ENCODE peak calls at places on chromosome 7, in ten cellular contexts. R is SK-N-SH, U is K562, J is Panc1, Y is HL-60, D is endothelial cell of umbilical vein, M is suprapubic skin, G is GM23338, N is upper lobe of left lung, P is HCT116. S is an unnamed sample.

GRCh38 chr7:32905175-32905662 is 13.7 kb upstream of the KBTBD2 start:
- DNase-seq in D (peak; percentile 86), U (peak; percentile 98), N (peak; percentile 66), R (peak; percentile 83), Y (no peak), G (peak; percentile 98), J (no peak), P (peak; percentile 42), M (no peak), S (no peak)

GRCh38 chr7:158663428-158663741 is 41.2 kb downstream of the NCAPG2 start:
- DNase-seq in P (no peak), J (no peak), G (no peak), D (no peak), U (no peak), M (no peak), N (no peak), Y (no peak), R (peak; percentile 57), S (no peak)

GRCh38 chr7:16579216-16579615 is 52.6 kb downstream of the LRRC72 start:
- DNase-seq in J (no peak), M (no peak), D (no peak), G (no peak), Y (no peak), N (no peak), U (no peak), P (no peak), R (no peak), S (no peak)

GRCh38 chr7:74464931-74465906 is 11.5 kb downstream of the GTF2IRD1 start:
- DNase-seq in D (no peak), J (no peak), N (peak; percentile 58), P (no peak), U (no peak), Y (no peak), R (no peak), G (no peak), M (no peak), S (peak; percentile 81)

GRCh38 chr7:139915301-139915863 is 86.3 kb downstream of the TBXAS1 start:
- DNase-seq in D (no peak), G (no peak), U (no peak), M (no peak), N (no peak), Y (no peak), P (no peak), R (no peak), J (peak; percentile 42), S (no peak)

GRCh38 chr7:17680026-17680425 is 260.3 kb downstream of the SNX13 start:
- DNase-seq in N (peak; percentile 70), U (no peak), D (peak; percentile 1), J (no peak), Y (peak; percentile 24), R (no peak), M (peak; percentile 81), P (no peak), G (peak; percentile 20), S (no peak)

GRCh38 chr7:767941-768729 is 41.1 kb upstream of the PRKAR1B start:
- DNase-seq in M (no peak), P (no peak), Y (no peak), R (peak; percentile 98), U (no peak), D (no peak), G (no peak), J (no peak), N (no peak), S (no peak)

GRCh38 chr7:71824356-71824755 is 587.8 kb downstream of the CALN1 start:
- DNase-seq in M (no peak), U (no peak), P (no peak), G (peak; percentile 13), Y (no peak), D (no peak), N (no peak), J (no peak), R (no peak), S (no peak)

GRCh38 chr7:75989084-75989725 is 5.2 kb downstream of the TMEM120A start:
- DNase-seq in P (no peak), Y (no peak), U (no peak), N (peak; percentile 71), D (peak; percentile 14), G (peak; percentile 27), J (no peak), R (peak; percentile 75), M (no peak), S (no peak)
- H3K27ac ChIP-seq in P (no peak overlapping the region), Y (no peak overlapping the region), U (no peak overlapping the region), N (peak overlapping the region; percentile 67), D (no peak overlapping the region), G (no peak overlapping the region), J (peak overlapping the region; percentile 73), R (no peak overlapping the region), M (no peak overlapping the region), S (no peak overlapping the region)

GRCh38 chr7:75844158-75844557 is 30.6 kb upstream of the CCL24 start:
- DNase-seq in U (no peak), P (no peak), Y (no peak), M (no peak), N (no peak), G (no peak), R (no peak), J (no peak), D (no peak), S (no peak)

GRCh38 chr7:75847707-75848106 is 31.1 kb upstream of the RHBDD2 start:
- DNase-seq in N (peak; percentile 29), Y (peak; percentile 72), G (no peak), U (no peak), P (no peak), D (no peak), M (no peak), R (no peak), J (no peak), S (no peak)

GRCh38 chr7:75843470-75844116 is 30.0 kb upstream of the CCL24 start:
- DNase-seq in G (no peak), M (no peak), D (no peak), R (no peak), U (no peak), N (no peak), Y (no peak), P (no peak), J (no peak), S (no peak)

GRCh38 chr7:75840029-75840428 is 26.4 kb upstream of the CCL24 start:
- DNase-seq in U (no peak), Y (no peak), D (no peak), J (no peak), G (no peak), R (no peak), N (no peak), M (no peak), P (no peak), S (no peak)

DNA sequence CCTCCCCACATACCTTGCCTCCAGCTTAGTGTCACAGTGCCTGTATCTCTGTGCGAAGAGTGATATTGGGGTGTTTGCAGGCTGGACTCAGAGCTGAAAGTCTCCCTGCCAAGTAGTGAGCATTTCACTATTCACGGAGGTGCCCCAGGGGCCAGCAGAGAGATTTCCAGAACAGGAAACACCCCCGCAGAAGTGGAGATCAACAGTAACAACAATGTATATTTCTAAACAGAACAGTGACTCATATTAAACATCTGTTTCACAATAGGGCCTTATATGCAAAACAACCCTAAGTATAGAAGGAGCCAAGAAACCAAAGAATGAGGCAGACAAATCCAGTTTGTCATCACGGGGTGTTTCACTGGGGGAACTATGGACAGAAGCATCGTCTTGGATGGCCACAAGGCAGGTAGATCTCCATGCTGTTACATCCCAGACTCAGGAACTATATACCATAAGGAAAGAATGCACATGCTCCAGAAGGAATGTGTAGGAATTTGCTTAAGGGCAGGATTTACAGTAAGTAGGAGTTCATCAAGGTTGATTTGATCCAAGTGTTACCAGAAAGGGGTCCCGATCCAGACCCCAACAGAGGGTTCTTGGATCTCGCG is 29.3 kb upstream of the CCL24 start:
- DNase-seq in P (no peak), Y (peak; percentile 68), U (peak; percentile 71), M (no peak), G (no peak), R (no peak), D (peak; percentile 91), J (peak; percentile 47), N (peak; percentile 61), S (peak; percentile 30)
- TF ChIP-seq POLR2AphosphoS5 in P (no peak), Y (peak; percentile 50), U (peak; percentile 82), M (no peak), G (no peak), R (no peak), D (no peak), J (no peak), N (peak; percentile 58), S (peak; percentile 69)

GRCh38 chr7:47771990-47772360 is 176.3 kb downstream of the PKD1L1 start:
- DNase-seq in P (no peak), M (no peak), R (no peak), D (no peak), U (no peak), Y (no peak), N (no peak), G (no peak), J (no peak), S (no peak)
- H3K27ac ChIP-seq in P (no peak overlapping the region), M (no peak overlapping the region), R (peak overlapping the region; percentile 72), D (no peak overlapping the region), U (no peak overlapping the region), Y (no peak overlapping the region), N (no peak overlapping the region), G (no peak overlapping the region), J (peak overlapping the region; percentile 100), S (no peak overlapping the region)

GRCh38 chr7:101202603-101202918 is 1.7 kb upstream of the MOGAT3 start:
- DNase-seq in N (no peak), M (no peak), R (no peak), G (no peak), J (no peak), D (no peak), Y (no peak), P (no peak), U (no peak), S (no peak)

GRCh38 chr7:101200504-101200861 is 353 bp downstream of the MOGAT3 start:
- DNase-seq in D (no peak), R (peak; percentile 46), G (no peak), M (no peak), J (no peak), P (no peak), N (no peak), Y (no peak), U (no peak), S (no peak)

GRCh38 chr7:101201695-101202602 is 1.1 kb upstream of the MOGAT3 start:
- DNase-seq in G (peak; percentile 64), N (no peak), J (no peak), D (no peak), M (no peak), Y (no peak), U (no peak), R (peak; percentile 42), P (no peak), S (peak; percentile 34)

GRCh38 chr7:101198476-101198875 is 2.4 kb downstream of the MOGAT3 start:
- DNase-seq in U (no peak), J (no peak), M (no peak), Y (no peak), N (no peak), D (no peak), R (no peak), P (no peak), G (no peak), S (no peak)

DNA sequence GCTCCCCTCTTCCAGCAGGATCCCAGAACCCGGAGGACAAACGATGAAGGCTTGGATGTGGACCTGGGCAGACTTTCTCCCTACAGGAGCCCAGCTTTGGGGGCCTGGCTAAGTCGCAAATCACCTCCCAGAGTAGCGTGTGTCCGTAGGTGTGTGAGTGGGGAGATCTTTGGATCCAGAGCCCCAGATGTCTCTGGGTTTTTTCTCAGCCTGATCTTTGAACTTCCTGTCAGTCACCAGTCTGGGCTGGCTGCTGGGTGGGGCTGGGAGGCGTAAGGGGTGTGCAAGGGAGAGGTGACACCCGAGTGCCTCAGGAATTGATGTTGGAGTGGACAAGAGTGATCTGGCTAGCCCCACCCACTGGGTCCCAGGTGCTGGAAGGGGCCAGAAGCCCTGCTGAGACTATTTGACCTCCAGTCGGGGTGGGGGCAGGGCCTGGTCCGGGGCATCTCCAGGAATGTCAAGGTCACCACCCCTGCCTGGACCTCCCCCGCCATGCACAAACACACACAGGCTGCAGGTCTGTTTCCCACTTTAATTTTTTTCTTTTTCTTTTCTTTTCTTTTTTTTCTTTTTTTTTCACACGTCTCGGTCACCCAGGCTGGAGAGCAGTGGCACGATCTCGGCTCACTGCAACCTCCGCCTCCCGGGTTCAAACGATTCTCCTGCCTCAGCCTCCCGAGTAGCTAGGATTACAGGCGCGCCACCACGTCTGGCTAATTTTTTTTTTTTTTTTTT is at the start of gene MOGAT3:
- DNase-seq in J (no peak), R (no peak), G (peak; percentile 68), N (no peak), P (no peak), D (no peak), Y (no peak), U (peak; percentile 69), M (no peak), S (no peak)
- TF ChIP-seq POLR2AphosphoS5 in J (no peak), R (no peak), G (no peak), N (no peak), P (no peak), D (no peak), Y (no peak), U (no peak), M (no peak), S (no peak)